ENCODE peak calls at places on chromosomes 7 and 10, in six cellular contexts. B is skeletal muscle cell, Q is nucleus accumbens, X is left kidney, T is tibial artery, R is activated T-cell treated with anti-CD3 and anti-CD28 coated beads for 48 hours. C is an unnamed sample.

GRCh38 chr10:70602665-70603438 is at the start of gene PRF1:
- DNase-seq in B (no peak), Q (no peak), X (no peak), T (no peak), R (peak), C (no peak)

GRCh38 chr7:4951903-4952636 is 6.9 kb downstream of the MMD2 start:
- DNase-seq in B (no peak), Q (no peak), X (peak), T (no peak), R (no peak), C (peak)

GRCh38 chr7:5077740-5078139 is 32.1 kb downstream of the RBAK start:
- DNase-seq in B (no peak), Q (no peak), X (no peak), T (no peak), R (no peak), C (no peak)

GRCh38 chr7:32618470-32618869 is 123.2 kb downstream of the AVL9 start:
- DNase-seq in B (no peak), Q (no peak), X (no peak), T (no peak), R (no peak), C (no peak)

GRCh38 chr7:128056901-128057300 is 25.7 kb upstream of the LRRC4 start:
- DNase-seq in B (peak), Q (no peak), X (no peak), T (no peak), R (no peak), C (no peak)

GRCh38 chr10:51651063-51651462 is 48.3 kb downstream of the CSTF2T start:
- DNase-seq in B (no peak), Q (no peak), X (no peak), T (no peak), R (no peak), C (no peak)

GRCh38 chr7:50206521-50207250 is 97.8 kb upstream of the IKZF1 start:
- DNase-seq in B (no peak), Q (no peak), X (no peak), T (no peak), R (peak), C (no peak)

GRCh38 chr10:101535949-101536348 is 52.1 kb downstream of the POLL start:
- DNase-seq in B (no peak), Q (no peak), X (no peak), T (no peak), R (no peak), C (no peak)

GRCh38 chr7:33874943-33875342 is 30.4 kb upstream of the BMPER start:
- DNase-seq in B (peak), Q (no peak), X (no peak), T (peak), R (no peak), C (no peak)

GRCh38 chr7:44284881-44285541 is 40.4 kb downstream of the CAMK2B start:
- DNase-seq in B (no peak), Q (no peak), X (no peak), T (peak), R (no peak), C (no peak)

GRCh38 chr10:44920252-44920651 is 9.1 kb downstream of the TMEM72 start:
- DNase-seq in B (no peak), Q (no peak), X (no peak), T (peak), R (no peak), C (no peak)

GRCh38 chr10:85420501-85421191 is 945.9 kb downstream of the GRID1 start:
- DNase-seq in B (no peak), Q (no peak), X (peak), T (no peak), R (no peak), C (no peak)

GRCh38 chr7:73844848-73845460 is 2.6 kb upstream of the METTL27 start:
- DNase-seq in B (no peak), Q (no peak), X (no peak), T (no peak), R (no peak), C (no peak)

GRCh38 chr10:25614652-25615051 is 319.4 kb upstream of the MYO3A start:
- DNase-seq in B (no peak), Q (no peak), X (no peak), T (no peak), R (no peak), C (no peak)

GRCh38 chr7:116653204-116653603 is 18.8 kb upstream of the MET start:
- DNase-seq in B (peak), Q (no peak), X (no peak), T (no peak), R (no peak), C (no peak)

GRCh38 chr7:136523581-136523980 is 344.9 kb upstream of the CHRM2 start:
- DNase-seq in B (no peak), Q (no peak), X (no peak), T (no peak), R (no peak), C (no peak)

GRCh38 chr10:33136271-33136670 is 178.2 kb upstream of the ITGB1 start:
- DNase-seq in B (no peak), Q (no peak), X (no peak), T (no peak), R (no peak), C (no peak)

GRCh38 chr7:44158873-44159631 is 17.9 kb upstream of the MYL7 start:
- DNase-seq in B (no peak), Q (peak), X (no peak), T (peak), R (no peak), C (no peak)

GRCh38 chr7:134740364-134740763 is 39.1 kb upstream of the CALD1 start:
- DNase-seq in B (no peak), Q (no peak), X (no peak), T (no peak), R (no peak), C (no peak)

GRCh38 chr7:3649250-3649649 is 348.2 kb downstream of the SDK1 start:
- DNase-seq in B (no peak), Q (no peak), X (no peak), T (no peak), R (no peak), C (no peak)

GRCh38 chr7:33719059-33719581 is 186.2 kb upstream of the BMPER start:
- DNase-seq in B (peak), Q (peak), X (peak), T (peak), R (no peak), C (no peak)

GRCh38 chr10:59876695-59877094 is 29.7 kb downstream of the CCDC6 start:
- DNase-seq in B (no peak), Q (no peak), X (no peak), T (no peak), R (no peak), C (no peak)

GRCh38 chr7:140635821-140636220 is 4.8 kb downstream of the DENND2A start:
- DNase-seq in B (no peak), Q (no peak), X (no peak), T (no peak), R (no peak), C (no peak)

GRCh38 chr10:49081532-49082275 is 33.6 kb downstream of the VSTM4 start:
- DNase-seq in B (no peak), Q (no peak), X (peak), T (no peak), R (no peak), C (no peak)

GRCh38 chr7:64729089-64729848 is 63.3 kb downstream of the ZNF107 start:
- DNase-seq in B (no peak), Q (no peak), X (no peak), T (no peak), R (no peak), C (no peak)

GRCh38 chr7:94394399-94395140 is at the start of gene COL1A2:
- DNase-seq in B (peak), Q (no peak), X (peak), T (peak), R (no peak), C (no peak)

GRCh38 chr10:60778978-60779668 is 845 bp downstream of the CDK1 start:
- DNase-seq in B (no peak), Q (no peak), X (no peak), T (no peak), R (no peak), C (no peak)

GRCh38 chr10:69848454-69848853 is 46.7 kb downstream of the COL13A1 start:
- DNase-seq in B (no peak), Q (no peak), X (no peak), T (no peak), R (no peak), C (no peak)

GRCh38 chr7:85464042-85464651 is 277.3 kb upstream of the SEMA3D start:
- DNase-seq in B (no peak), Q (no peak), X (no peak), T (no peak), R (no peak), C (no peak)

GRCh38 chr7:22920664-22921063 is 93.3 kb downstream of the HYCC1 start:
- DNase-seq in B (no peak), Q (no peak), X (peak), T (no peak), R (no peak), C (no peak)

GRCh38 chr7:157589680-157590079 is 252.9 kb downstream of the DNAJB6 start:
- DNase-seq in B (no peak), Q (no peak), X (no peak), T (no peak), R (no peak), C (no peak)

GRCh38 chr10:929965-930364 is 1.5 kb downstream of the LARP4B start:
- DNase-seq in B (no peak), Q (no peak), X (no peak), T (no peak), R (no peak), C (no peak)

GRCh38 chr10:43075612-43076003 is 1.3 kb upstream of the RET start:
- DNase-seq in B (no peak), Q (no peak), X (peak), T (no peak), R (no peak), C (no peak)